ENCODE peak calls at places on chromosome 1, in five cellular contexts. One of them, this sample, is unnamed.

GRCh38 chr1:245007686-245008085 is 143.3 kb upstream of the HNRNPU start:
- DNase-seq in A549: no peak
- DNase-seq in psoas muscle: no peak
- DNase-seq in AG04449: no peak
- DNase-seq in mucosa of descending colon: no peak
- DNase-seq in this sample: no peak

GRCh38 chr1:151284013-151284577 is 2.0 kb downstream of the ZNF687 start:
- DNase-seq in A549: no peak
- DNase-seq in psoas muscle: no peak
- DNase-seq in AG04449: no peak
- DNase-seq in mucosa of descending colon: no peak
- DNase-seq in this sample: no peak

GRCh38 chr1:247407180-247407616 is 8.8 kb upstream of the NLRP3 start:
- DNase-seq in A549: no peak
- DNase-seq in psoas muscle: no peak
- DNase-seq in AG04449: no peak
- DNase-seq in mucosa of descending colon: peak
- DNase-seq in this sample: no peak

GRCh38 chr1:197116156-197116555 is 30.3 kb downstream of the ASPM start:
- DNase-seq in A549: no peak
- DNase-seq in psoas muscle: no peak
- DNase-seq in AG04449: no peak
- DNase-seq in mucosa of descending colon: no peak
- DNase-seq in this sample: no peak

GRCh38 chr1:226984521-226985238 is 44.6 kb downstream of the COQ8A start:
- DNase-seq in A549: no peak
- DNase-seq in psoas muscle: peak
- DNase-seq in AG04449: no peak
- DNase-seq in mucosa of descending colon: peak
- DNase-seq in this sample: no peak

GRCh38 chr1:63779338-63779819 is 5.6 kb downstream of the ROR1 start:
- DNase-seq in A549: no peak
- DNase-seq in psoas muscle: no peak
- DNase-seq in AG04449: peak
- DNase-seq in mucosa of descending colon: no peak
- DNase-seq in this sample: no peak

GRCh38 chr1:9589144-9589718 is 520 bp downstream of the TMEM201 start:
- DNase-seq in A549: no peak
- DNase-seq in psoas muscle: no peak
- DNase-seq in AG04449: no peak
- DNase-seq in mucosa of descending colon: peak
- DNase-seq in this sample: peak

GRCh38 chr1:183576537-183576936 is 13.7 kb downstream of the NCF2 start:
- DNase-seq in A549: no peak
- DNase-seq in psoas muscle: no peak
- DNase-seq in AG04449: no peak
- DNase-seq in mucosa of descending colon: no peak
- DNase-seq in this sample: no peak

GRCh38 chr1:87113313-87113712 is 198.9 kb downstream of the HS2ST1 start:
- DNase-seq in A549: no peak
- DNase-seq in psoas muscle: peak
- DNase-seq in AG04449: peak
- DNase-seq in mucosa of descending colon: no peak
- DNase-seq in this sample: no peak

GRCh38 chr1:208093754-208094719 is 150.1 kb downstream of the PLXNA2 start:
- DNase-seq in A549: peak
- DNase-seq in psoas muscle: peak
- DNase-seq in AG04449: no peak
- DNase-seq in mucosa of descending colon: no peak
- DNase-seq in this sample: peak

GRCh38 chr1:101438359-101438758 is 201.5 kb downstream of the S1PR1 start:
- DNase-seq in A549: no peak
- DNase-seq in psoas muscle: no peak
- DNase-seq in AG04449: no peak
- DNase-seq in mucosa of descending colon: no peak
- DNase-seq in this sample: peak

GRCh38 chr1:151976868-151977267 is 16.8 kb downstream of the S100A10 start:
- DNase-seq in A549: peak
- DNase-seq in psoas muscle: no peak
- DNase-seq in AG04449: no peak
- DNase-seq in mucosa of descending colon: no peak
- DNase-seq in this sample: peak

GRCh38 chr1:3323791-3324703 is 130.4 kb upstream of the ARHGEF16 start:
- DNase-seq in A549: no peak
- DNase-seq in psoas muscle: no peak
- DNase-seq in AG04449: no peak
- DNase-seq in mucosa of descending colon: no peak
- DNase-seq in this sample: no peak

GRCh38 chr1:28507646-28508434 is 2.0 kb downstream of the RCC1 start:
- DNase-seq in A549: no peak
- DNase-seq in psoas muscle: no peak
- DNase-seq in AG04449: no peak
- DNase-seq in mucosa of descending colon: no peak
- DNase-seq in this sample: no peak

GRCh38 chr1:24717867-24718650 is 27.2 kb upstream of the CLIC4 start:
- DNase-seq in A549: no peak
- DNase-seq in psoas muscle: no peak
- DNase-seq in AG04449: no peak
- DNase-seq in mucosa of descending colon: no peak
- DNase-seq in this sample: no peak

GRCh38 chr1:77830946-77831345 is 51.5 kb downstream of the MIGA1 start:
- DNase-seq in A549: no peak
- DNase-seq in psoas muscle: no peak
- DNase-seq in AG04449: no peak
- DNase-seq in mucosa of descending colon: no peak
- DNase-seq in this sample: no peak

GRCh38 chr1:230568676-230569075 is 73.6 kb upstream of the COG2 start:
- DNase-seq in A549: no peak
- DNase-seq in psoas muscle: no peak
- DNase-seq in AG04449: no peak
- DNase-seq in mucosa of descending colon: no peak
- DNase-seq in this sample: peak

GRCh38 chr1:230569201-230569600 is 73.1 kb upstream of the COG2 start:
- DNase-seq in A549: no peak
- DNase-seq in psoas muscle: no peak
- DNase-seq in AG04449: no peak
- DNase-seq in mucosa of descending colon: no peak
- DNase-seq in this sample: no peak

GRCh38 chr1:230565141-230565540 is 77.1 kb upstream of the COG2 start:
- DNase-seq in A549: no peak
- DNase-seq in psoas muscle: no peak
- DNase-seq in AG04449: no peak
- DNase-seq in mucosa of descending colon: no peak
- DNase-seq in this sample: no peak

GRCh38 chr1:230568008-230568407 is 74.3 kb upstream of the COG2 start:
- DNase-seq in A549: peak
- DNase-seq in psoas muscle: no peak
- DNase-seq in AG04449: no peak
- DNase-seq in mucosa of descending colon: peak
- DNase-seq in this sample: peak

GRCh38 chr1:230566481-230566880 is 75.8 kb upstream of the COG2 start:
- DNase-seq in A549: no peak
- DNase-seq in psoas muscle: no peak
- DNase-seq in AG04449: no peak
- DNase-seq in mucosa of descending colon: no peak
- DNase-seq in this sample: no peak
- TF ChIP-seq CTCF in A549: no peak
- TF ChIP-seq CTCF in psoas muscle: no peak
- TF ChIP-seq CTCF in AG04449: no peak
- TF ChIP-seq CTCF in mucosa of descending colon: no peak
- TF ChIP-seq CTCF in this sample: no peak

GRCh38 chr1:83583351-83584014 is 415.4 kb downstream of the TTLL7 start:
- DNase-seq in A549: no peak
- DNase-seq in psoas muscle: no peak
- DNase-seq in AG04449: no peak
- DNase-seq in mucosa of descending colon: peak
- DNase-seq in this sample: peak
- TF ChIP-seq CTCF in A549: no peak
- TF ChIP-seq CTCF in psoas muscle: no peak
- TF ChIP-seq CTCF in AG04449: peak
- TF ChIP-seq CTCF in mucosa of descending colon: no peak
- TF ChIP-seq CTCF in this sample: no peak

GRCh38 chr1:26285366-26286063 is 5.6 kb downstream of the SH3BGRL3 start:
- DNase-seq in A549: peak
- DNase-seq in psoas muscle: peak
- DNase-seq in AG04449: no peak
- DNase-seq in mucosa of descending colon: peak
- DNase-seq in this sample: peak
- TF ChIP-seq CTCF in A549: peak
- TF ChIP-seq CTCF in psoas muscle: peak
- TF ChIP-seq CTCF in AG04449: peak
- TF ChIP-seq CTCF in mucosa of descending colon: peak
- TF ChIP-seq CTCF in this sample: no peak

DNA sequence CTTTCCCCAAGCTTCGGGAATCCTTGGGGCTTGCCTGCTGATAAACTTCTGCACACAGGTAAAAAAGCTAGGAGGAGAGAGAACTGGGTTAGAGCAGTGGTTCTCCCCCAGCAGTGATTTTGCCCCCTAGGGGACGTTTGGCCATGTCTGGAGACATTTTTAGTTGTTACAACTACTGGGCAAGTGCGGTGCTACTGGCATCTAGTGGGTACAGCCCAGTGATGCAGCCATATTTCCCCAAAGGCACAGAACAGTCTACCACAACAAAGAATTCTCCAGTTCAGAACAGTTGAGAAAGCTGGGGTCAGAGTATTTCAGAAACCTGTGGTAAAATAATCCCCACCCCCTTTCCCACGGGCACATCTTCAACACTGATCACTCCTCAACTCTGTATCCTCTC is 41.3 kb downstream of the LRRC71 start:
- DNase-seq in A549: peak
- DNase-seq in psoas muscle: no peak
- DNase-seq in AG04449: no peak
- DNase-seq in mucosa of descending colon: no peak
- DNase-seq in this sample: peak
- TF ChIP-seq CTCF in A549: peak
- TF ChIP-seq CTCF in psoas muscle: no peak
- TF ChIP-seq CTCF in AG04449: no peak
- TF ChIP-seq CTCF in mucosa of descending colon: no peak
- TF ChIP-seq CTCF in this sample: peak

GRCh38 chr1:65946376-65946775 is 153.7 kb downstream of the PDE4B start:
- DNase-seq in A549: no peak
- DNase-seq in psoas muscle: no peak
- DNase-seq in AG04449: no peak
- DNase-seq in mucosa of descending colon: no peak
- DNase-seq in this sample: no peak

GRCh38 chr1:65940131-65940530 is 147.4 kb downstream of the PDE4B start:
- DNase-seq in A549: no peak
- DNase-seq in psoas muscle: no peak
- DNase-seq in AG04449: no peak
- DNase-seq in mucosa of descending colon: no peak
- DNase-seq in this sample: no peak

GRCh38 chr1:65939187-65939586 is 146.5 kb downstream of the PDE4B start:
- DNase-seq in A549: no peak
- DNase-seq in psoas muscle: no peak
- DNase-seq in AG04449: no peak
- DNase-seq in mucosa of descending colon: no peak
- DNase-seq in this sample: no peak

GRCh38 chr1:65939636-65940035 is 146.9 kb downstream of the PDE4B start:
- DNase-seq in A549: no peak
- DNase-seq in psoas muscle: no peak
- DNase-seq in AG04449: no peak
- DNase-seq in mucosa of descending colon: no peak
- DNase-seq in this sample: no peak

DNA sequence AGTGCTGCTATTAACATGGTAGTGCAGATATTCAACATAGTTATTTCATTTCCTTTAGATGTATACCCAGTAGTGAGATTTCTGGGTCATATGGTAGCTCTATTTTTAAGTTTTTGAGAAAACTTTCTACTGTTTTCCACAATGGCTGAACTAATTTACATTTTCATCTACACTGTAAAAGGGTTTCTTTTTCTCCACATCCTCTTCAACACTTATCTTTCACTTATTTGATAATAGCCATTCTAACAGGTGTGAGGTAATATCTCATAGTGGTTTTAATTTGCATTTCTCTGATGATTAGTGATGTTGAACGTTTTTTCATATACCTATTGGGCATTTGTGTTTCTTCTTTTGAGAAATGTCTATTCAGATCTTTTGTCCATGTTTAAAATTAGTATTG is 149.8 kb downstream of the PDE4B start:
- DNase-seq in A549: no peak
- DNase-seq in psoas muscle: no peak
- DNase-seq in AG04449: no peak
- DNase-seq in mucosa of descending colon: no peak
- DNase-seq in this sample: no peak
- TF ChIP-seq CTCF in A549: no peak
- TF ChIP-seq CTCF in psoas muscle: no peak
- TF ChIP-seq CTCF in AG04449: no peak
- TF ChIP-seq CTCF in mucosa of descending colon: no peak
- TF ChIP-seq CTCF in this sample: no peak

This sample was measured in Calu3.